ENCODE peak calls at places on chromosome 7, in five cellular contexts. P, Y, E, L and Q are unnamed samples.

GRCh38 chr7:155001756-155002410 is 1.0 kb downstream of the PAXIP1 start:
- DNase-seq in L (peak; percentile 18), Y (no peak), E (no peak), P (no peak), Q (no peak)

GRCh38 chr7:2037805-2038635 is 194.7 kb downstream of the MAD1L1 start:
- DNase-seq in Y (peak; percentile 20), P (no peak), L (peak; percentile 75), E (peak; percentile 51), Q (peak; percentile 82)

GRCh38 chr7:150408393-150409299 is 29.5 kb downstream of the ZNF775 start:
- DNase-seq in Y (no peak), L (no peak), P (no peak), E (no peak), Q (no peak)

GRCh38 chr7:102287465-102288146 is 938 bp downstream of the SH2B2 start:
- DNase-seq in P (peak; percentile 80), Y (peak; percentile 63), L (peak; percentile 34), E (no peak), Q (peak; percentile 27)

GRCh38 chr7:108280136-108280535 is 150.0 kb upstream of the LAMB4 start:
- DNase-seq in P (no peak), Y (no peak), E (no peak), L (no peak), Q (no peak)

GRCh38 chr7:49093218-49093617 is 168.9 kb downstream of the CDC14C start:
- DNase-seq in E (no peak), P (no peak), L (no peak), Y (no peak), Q (no peak)

GRCh38 chr7:39741942-39742623 is 118.7 kb downstream of the RALA start:
- DNase-seq in E (peak; percentile 77), L (peak; percentile 67), Y (peak; percentile 72), P (peak; percentile 97), Q (peak; percentile 29)

GRCh38 chr7:138512885-138513284 is 52.8 kb downstream of the TRIM24 start:
- DNase-seq in Y (no peak), E (no peak), L (no peak), P (no peak), Q (peak; percentile 59)

GRCh38 chr7:45897042-45897690 is 8.9 kb downstream of the IGFBP1 start:
- DNase-seq in L (no peak), E (no peak), Y (no peak), P (no peak), Q (no peak)

GRCh38 chr7:102967798-102968197 is 55.0 kb downstream of the LRRC17 start:
- DNase-seq in L (no peak), Y (no peak), P (no peak), E (no peak), Q (no peak)

GRCh38 chr7:96720843-96721242 is 11.2 kb upstream of the SEM1 start:
- DNase-seq in P (no peak), L (peak; percentile 81), Y (no peak), E (no peak), Q (no peak)

GRCh38 chr7:140214075-140214684 is 37.4 kb upstream of the KDM7A start:
- DNase-seq in P (no peak), Y (peak; percentile 55), E (peak; percentile 66), L (no peak), Q (peak; percentile 97)

GRCh38 chr7:5094641-5095040 is 49.0 kb downstream of the RBAK start:
- DNase-seq in E (no peak), Y (no peak), P (no peak), L (no peak), Q (no peak)

GRCh38 chr7:24819916-24820689 is 62.8 kb upstream of the GSDME start:
- DNase-seq in E (peak; percentile 84), Y (peak; percentile 80), L (peak; percentile 87), P (peak; percentile 92), Q (peak; percentile 91)

GRCh38 chr7:132575336-132575986 is 809 bp downstream of the PLXNA4 start:
- DNase-seq in Y (no peak), E (peak; percentile 69), L (peak; percentile 65), P (peak; percentile 83), Q (peak; percentile 12)

GRCh38 chr7:140003913-140004382 is 58.8 kb downstream of the PARP12 start:
- DNase-seq in P (peak; percentile 87), E (no peak), Y (no peak), L (peak; percentile 65), Q (peak; percentile 65)

GRCh38 chr7:41942468-41943097 is 239.7 kb upstream of the INHBA start:
- DNase-seq in Y (no peak), L (no peak), E (no peak), P (peak; percentile 54), Q (peak; percentile 83)

GRCh38 chr7:82221152-82221674 is 222.4 kb downstream of the CACNA2D1 start:
- DNase-seq in L (no peak), P (no peak), Y (no peak), E (no peak), Q (no peak)

GRCh38 chr7:28165221-28165807 is 15.3 kb downstream of the JAZF1 start:
- DNase-seq in Y (no peak), P (no peak), E (no peak), L (no peak), Q (no peak)

DNA sequence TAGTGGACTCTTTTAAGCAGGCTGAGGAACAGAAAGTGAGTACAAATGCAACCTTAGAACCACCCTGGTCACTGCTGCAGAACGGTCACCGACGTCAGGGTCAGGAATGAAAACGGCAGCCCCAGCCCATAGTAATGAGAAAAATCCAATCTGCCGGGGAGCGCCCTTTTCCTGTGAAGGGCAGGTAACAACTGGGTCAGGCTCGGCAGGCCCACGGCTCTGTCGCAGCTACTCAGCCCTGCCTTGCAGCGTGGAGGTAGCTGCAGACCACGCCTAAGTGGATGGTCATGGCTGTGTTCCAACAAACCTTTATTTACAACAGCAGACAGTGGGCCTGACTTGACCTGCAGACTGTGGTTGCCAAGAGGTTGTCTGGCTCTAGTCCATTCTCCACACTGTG is 563.2 kb downstream of the DNAJB6 start:
- DNase-seq in Y (no peak), E (no peak), P (peak; percentile 26), L (no peak), Q (no peak)
- H3K27me3 ChIP-seq in Y (no peaks in the 10 kb centered on the region), E (no peaks in the 10 kb centered on the region), P (no peaks in the 10 kb centered on the region), L (peaks cover 8% of the 10 kb centered on the region), Q (no peaks in the 10 kb centered on the region)

GRCh38 chr7:143443153-143443552 is at the start of gene TAS2R60:
- DNase-seq in Y (no peak), L (no peak), E (no peak), P (no peak), Q (no peak)

GRCh38 chr7:143448429-143448828 is 5.2 kb downstream of the TAS2R60 start:
- DNase-seq in L (no peak), E (no peak), P (no peak), Y (no peak), Q (no peak)

GRCh38 chr7:143447500-143447899 is 4.2 kb downstream of the TAS2R60 start:
- DNase-seq in E (no peak), L (no peak), Y (no peak), P (no peak), Q (no peak)

GRCh38 chr7:143444785-143445184 is 1.5 kb downstream of the TAS2R60 start:
- DNase-seq in Y (no peak), L (no peak), E (no peak), P (no peak), Q (no peak)

GRCh38 chr7:143444063-143444782 is 970 bp downstream of the TAS2R60 start:
- DNase-seq in L (no peak), Y (no peak), E (no peak), P (no peak), Q (no peak)
- H3K4me3 ChIP-seq in L (no peak overlapping the region), Y (no peak overlapping the region), E (no peak overlapping the region), P (no peak overlapping the region), Q (no peak overlapping the region)

DNA sequence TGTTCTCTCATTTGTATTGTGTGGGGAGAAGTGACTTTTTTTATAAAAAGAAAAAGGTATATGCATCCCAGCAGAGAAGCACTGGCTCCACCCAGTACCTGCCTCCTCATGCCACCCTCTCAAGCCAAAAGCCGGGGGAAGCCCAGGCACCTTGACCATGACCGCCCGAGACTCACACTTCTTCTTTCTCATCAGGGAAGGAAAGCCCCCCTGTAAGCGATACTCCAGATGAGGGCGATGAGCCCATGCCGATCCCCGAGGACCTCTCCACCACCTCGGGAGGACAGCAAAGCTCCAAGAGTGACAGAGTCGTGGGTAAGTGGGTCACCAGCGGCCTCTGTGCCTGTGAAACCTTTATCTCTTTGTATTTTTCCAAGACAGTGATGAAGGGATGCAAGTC is 22.9 kb downstream of the IKZF1 start:
- DNase-seq in E (no peak), P (no peak), Y (no peak), L (no peak), Q (no peak)
- H3K27me3 ChIP-seq in E (no peaks in the 10 kb centered on the region), P (no peaks in the 10 kb centered on the region), Y (no peaks in the 10 kb centered on the region), L (no peaks in the 10 kb centered on the region), Q (no peaks in the 10 kb centered on the region)

GRCh38 chr7:13986208-13986607 is 3.3 kb downstream of the ETV1 start:
- DNase-seq in L (peak; percentile 47), E (no peak), Y (no peak), P (no peak), Q (no peak)
- H3K4me3 ChIP-seq in L (peak overlapping the region; percentile 62), E (no peak overlapping the region), Y (peak overlapping the region; percentile 65), P (peak overlapping the region; percentile 71), Q (no peak overlapping the region)

DNA sequence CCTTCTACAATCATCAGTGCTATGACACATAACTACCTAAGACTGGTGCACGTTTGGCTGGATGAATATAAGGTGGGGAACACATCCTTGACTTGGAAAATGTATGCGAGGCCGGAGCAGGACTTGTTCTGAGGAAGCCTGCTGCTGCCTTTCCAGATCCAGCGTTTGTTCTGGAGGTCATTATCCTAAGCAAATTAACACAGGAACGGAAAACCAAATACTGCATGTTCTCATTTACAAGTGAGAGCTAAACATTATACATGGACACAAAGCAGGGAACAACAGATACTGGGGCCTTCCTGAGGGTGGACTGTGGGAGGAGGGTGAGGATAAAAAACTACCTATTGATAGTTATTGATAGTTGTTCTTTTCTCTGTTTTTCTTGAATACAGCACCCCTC is 10.8 kb upstream of the GALNT11 start:
- DNase-seq in E (no peak), P (no peak), L (no peak), Y (no peak), Q (no peak)
- H3K27me3 ChIP-seq in E (no peaks in the 10 kb centered on the region), P (no peaks in the 10 kb centered on the region), L (no peaks in the 10 kb centered on the region), Y (no peaks in the 10 kb centered on the region), Q (no peaks in the 10 kb centered on the region)